ENCODE peak calls at places on chromosomes 1 and 21, in nine cellular contexts. Q is activated CD4-positive, alpha-beta T cell treated with anti-CD3 and anti-CD28 coated beads for 36 hours; W is GM23248; S is SJSA1; H is skeletal muscle cell; E is heart right ventricle; K is bronchial epithelial cell; P is GF-D8; T is T1000. F is an unnamed sample.

GRCh38 chr21:41369105-41369914 is 7.5 kb downstream of the MX2 start:
- DNase-seq in H (no peak), P (peak), W (peak), K (no peak), S (no peak), Q (peak), E (peak), T (no peak), F (peak)

GRCh38 chr1:222464841-222465210 is 83.1 kb downstream of the HHIPL2 start:
- DNase-seq in K (peak), S (peak), W (peak), P (peak), E (peak), H (no peak), T (no peak), Q (peak), F (no peak)

GRCh38 chr21:39126486-39126806 is 56.8 kb downstream of the PSMG1 start:
- DNase-seq in P (no peak), K (no peak), W (no peak), Q (no peak), H (no peak), S (no peak), E (no peak), T (no peak), F (no peak)

GRCh38 chr1:37944091-37944763 is 2.6 kb downstream of the INPP5B start:
- DNase-seq in P (no peak), Q (no peak), E (no peak), T (no peak), S (no peak), K (no peak), H (no peak), W (peak), F (no peak)

GRCh38 chr1:20377516-20378270 is 87.0 kb downstream of the VWA5B1 start:
- DNase-seq in T (no peak), E (no peak), P (no peak), S (no peak), W (no peak), H (no peak), Q (no peak), K (no peak), F (no peak)

GRCh38 chr1:46490603-46491499 is 1.2 kb downstream of the DMBX1 start:
- DNase-seq in P (no peak), Q (no peak), K (no peak), E (no peak), T (no peak), W (peak), H (no peak), S (no peak), F (no peak)

GRCh38 chr1:178461676-178462075 is 35.1 kb downstream of the CLEC20A start:
- DNase-seq in P (no peak), W (no peak), S (no peak), H (no peak), E (no peak), T (no peak), K (peak), Q (no peak), F (no peak)

GRCh38 chr21:46195595-46196195 is 11.4 kb upstream of the SPATC1L start:
- DNase-seq in H (no peak), T (no peak), K (no peak), S (no peak), E (no peak), W (no peak), P (no peak), Q (no peak), F (no peak)

GRCh38 chr1:53552981-53553733 is 94.0 kb downstream of the DMRTB1 start:
- DNase-seq in Q (peak), W (no peak), T (no peak), E (no peak), H (no peak), P (no peak), S (no peak), K (no peak), F (no peak)

GRCh38 chr21:37658994-37659458 is 257.2 kb downstream of the KCNJ6 start:
- DNase-seq in P (no peak), T (no peak), K (peak), E (no peak), Q (no peak), W (peak), H (peak), S (no peak), F (no peak)